ENCODE peak calls at places on chromosomes 13 and 19, in six cellular contexts. V is WTC11, G is A549, T is H1, B is K562, E is HepG2. O is an unnamed sample.

GRCh38 chr13:80361298-80361697 is 20.4 kb upstream of the SPRY2 start:
- DNase-seq in E (no peak), V (no peak), T (no peak), G (no peak), B (no peak), O (no peak)

GRCh38 chr19:49142866-49143335 is 12.3 kb downstream of the HRC start:
- DNase-seq in T (peak), G (peak), B (peak), V (peak), E (no peak), O (peak)

GRCh38 chr13:74026753-74027152 is 107.5 kb downstream of the KLF12 start:
- DNase-seq in E (no peak), V (peak), B (no peak), T (peak), G (no peak), O (peak)

GRCh38 chr13:106403280-106403679 is 132.2 kb downstream of the EFNB2 start:
- DNase-seq in V (no peak), B (no peak), T (no peak), E (no peak), G (no peak), O (no peak)

GRCh38 chr13:27446986-27447583 is 3.3 kb downstream of the MTIF3 start:
- DNase-seq in V (no peak), B (no peak), E (no peak), G (no peak), T (no peak), O (peak)

GRCh38 chr13:98454389-98454881 is 122.5 kb downstream of the STK24 start:
- DNase-seq in T (no peak), E (peak), B (no peak), G (peak), V (no peak), O (peak)

GRCh38 chr19:46613525-46613924 is 11.4 kb downstream of the PTGIR start:
- DNase-seq in G (no peak), V (no peak), B (no peak), T (no peak), E (no peak), O (no peak)

GRCh38 chr19:33641261-33641660 is 19.5 kb downstream of the CHST8 start:
- DNase-seq in V (no peak), G (no peak), E (no peak), T (no peak), B (no peak), O (no peak)

GRCh38 chr13:40271931-40272775 is 394.3 kb downstream of the FOXO1 start:
- DNase-seq in B (no peak), V (no peak), T (no peak), E (no peak), G (peak), O (peak)

GRCh38 chr19:32661318-32661717 is 13.7 kb downstream of the ANKRD27 start:
- DNase-seq in T (no peak), V (no peak), B (no peak), E (peak), G (no peak), O (no peak)

GRCh38 chr13:28865951-28866350 is 45.8 kb downstream of the MTUS2 start:
- DNase-seq in E (no peak), B (no peak), V (no peak), T (no peak), G (no peak), O (no peak)

GRCh38 chr19:34500656-34501120 is 19.1 kb downstream of the WTIP start:
- DNase-seq in V (peak), E (no peak), G (no peak), B (peak), T (no peak), O (no peak)

DNA sequence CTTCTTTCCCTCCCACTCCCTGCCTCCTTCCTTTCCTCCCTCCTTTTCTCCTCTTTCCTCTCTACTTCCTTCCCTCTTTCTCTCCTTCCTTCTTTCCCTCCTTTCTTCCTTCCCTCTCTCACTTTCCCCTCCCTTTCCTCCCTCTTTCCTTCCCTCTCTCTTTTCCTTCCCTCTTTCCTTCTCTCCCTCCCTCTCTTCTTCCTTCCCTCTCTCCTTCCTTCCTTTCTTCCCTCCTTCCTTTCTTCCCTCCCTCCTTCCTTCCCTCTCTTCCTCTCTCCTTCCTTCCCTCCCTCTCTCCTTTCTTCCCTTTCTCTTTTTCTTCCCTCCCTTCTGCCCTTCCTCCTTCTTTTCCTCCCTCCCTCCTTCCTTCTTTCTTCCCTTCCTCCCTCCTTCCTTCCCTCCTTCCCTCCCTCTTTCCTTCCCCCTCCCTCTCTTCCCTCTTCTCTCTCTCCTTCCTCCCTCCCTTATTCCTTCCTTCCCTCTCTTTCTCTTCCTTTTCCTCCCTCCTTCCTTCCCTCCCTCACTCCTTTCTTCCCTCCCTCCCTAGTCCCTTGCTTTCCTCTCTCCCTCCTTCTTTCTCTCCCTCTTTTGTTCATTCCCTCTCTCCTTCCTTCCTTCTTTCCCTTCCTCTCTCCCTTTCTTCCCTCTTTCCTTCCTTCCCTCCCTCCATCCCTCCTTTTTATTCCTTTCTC is 443.9 kb downstream of the ZNF536 start:
- DNase-seq in G (no peak), V (no peak), T (no peak), B (no peak), E (no peak), O (no peak)
- TF ChIP-seq JUN in G (no peak), V (no peak), T (no peak), B (no peak), E (no peak), O (no peak)

GRCh38 chr13:22369090-22369489 is 698.2 kb downstream of the FGF9 start:
- DNase-seq in T (no peak), E (no peak), G (no peak), B (no peak), V (no peak), O (no peak)

GRCh38 chr13:22375151-22375550 is 704.3 kb downstream of the FGF9 start:
- DNase-seq in E (no peak), T (no peak), B (no peak), V (no peak), G (no peak), O (no peak)

GRCh38 chr13:22372261-22372660 is 701.4 kb downstream of the FGF9 start:
- DNase-seq in B (no peak), G (no peak), T (peak), E (no peak), V (no peak), O (no peak)

DNA sequence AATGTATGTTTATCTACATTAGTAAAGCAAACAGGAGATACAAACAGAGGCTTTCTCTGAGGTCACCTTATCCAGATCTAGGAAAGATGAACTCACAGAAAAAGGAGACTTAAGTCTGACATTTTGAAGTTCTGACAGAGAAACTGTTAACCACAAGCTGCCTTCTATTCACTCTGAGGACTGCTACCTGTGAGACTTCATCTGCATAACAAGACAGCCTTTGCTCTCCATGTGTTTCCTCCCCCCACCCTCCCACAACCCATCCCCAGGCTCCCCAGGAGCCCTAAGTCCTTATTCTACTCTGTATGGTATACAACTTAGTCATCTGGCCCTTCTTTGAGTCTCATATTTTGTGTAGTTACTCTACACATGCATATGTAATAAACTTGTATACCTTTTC is 699.0 kb downstream of the FGF9 start:
- DNase-seq in V (peak), T (no peak), E (no peak), B (no peak), G (no peak), O (no peak)
- TF ChIP-seq JUN in V (no peak), T (no peak), E (no peak), B (no peak), G (no peak), O (no peak)

GRCh38 chr19:40751065-40751923 is at the start of gene SNRPA:
- DNase-seq in E (peak), G (peak), T (peak), V (peak), B (peak), O (peak)

GRCh38 chr19:40756502-40757110 is 5.6 kb downstream of the SNRPA start:
- DNase-seq in E (no peak), T (no peak), B (no peak), G (no peak), V (no peak), O (no peak)

GRCh38 chr19:40755248-40755624 is 4.2 kb downstream of the SNRPA start:
- DNase-seq in G (no peak), V (no peak), T (no peak), E (no peak), B (no peak), O (no peak)

GRCh38 chr19:40758491-40758890 is 7.5 kb downstream of the SNRPA start:
- DNase-seq in B (no peak), T (no peak), V (no peak), G (no peak), E (no peak), O (no peak)

GRCh38 chr19:40754611-40755247 is 3.7 kb downstream of the SNRPA start:
- DNase-seq in T (no peak), B (no peak), V (no peak), G (peak), E (peak), O (no peak)
- TF ChIP-seq JUN in T (no peak), B (no peak), V (no peak), G (no peak), E (no peak), O (no peak)

DNA sequence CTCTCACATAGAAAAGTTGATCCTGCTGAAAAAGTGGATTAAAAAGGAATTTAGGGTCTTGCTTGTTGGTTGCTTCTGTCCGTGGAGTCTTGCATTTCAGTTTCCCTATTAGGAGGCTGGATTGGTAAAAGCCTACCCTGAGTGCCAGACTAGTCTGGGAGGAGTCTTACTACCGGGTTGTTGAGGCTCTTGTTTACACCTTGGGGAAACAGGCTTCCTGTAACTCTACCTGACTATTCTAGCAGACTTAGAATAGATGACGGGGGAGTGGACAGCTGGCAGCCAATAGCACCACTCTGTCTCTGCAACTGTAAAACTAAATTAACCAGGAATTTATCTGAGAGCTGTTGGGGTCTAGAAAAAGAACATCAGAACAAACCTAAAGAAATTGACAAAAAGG is 11.3 kb upstream of the MPHOSPH8 start:
- DNase-seq in T (no peak), G (no peak), B (no peak), V (no peak), E (no peak), O (no peak)
- TF ChIP-seq JUN in T (no peak), G (no peak), B (no peak), V (no peak), E (no peak), O (no peak)

GRCh38 chr13:76791290-76791664 is 94.9 kb downstream of the KCTD12 start:
- DNase-seq in B (no peak), T (no peak), G (no peak), V (no peak), E (no peak), O (no peak)
- TF ChIP-seq JUN in B (no peak), T (no peak), G (no peak), V (no peak), E (no peak), O (no peak)

GRCh38 chr13:84903391-84903790 is 895.8 kb downstream of the SLITRK6 start:
- DNase-seq in E (no peak), G (no peak), T (no peak), B (no peak), V (no peak), O (no peak)

DNA sequence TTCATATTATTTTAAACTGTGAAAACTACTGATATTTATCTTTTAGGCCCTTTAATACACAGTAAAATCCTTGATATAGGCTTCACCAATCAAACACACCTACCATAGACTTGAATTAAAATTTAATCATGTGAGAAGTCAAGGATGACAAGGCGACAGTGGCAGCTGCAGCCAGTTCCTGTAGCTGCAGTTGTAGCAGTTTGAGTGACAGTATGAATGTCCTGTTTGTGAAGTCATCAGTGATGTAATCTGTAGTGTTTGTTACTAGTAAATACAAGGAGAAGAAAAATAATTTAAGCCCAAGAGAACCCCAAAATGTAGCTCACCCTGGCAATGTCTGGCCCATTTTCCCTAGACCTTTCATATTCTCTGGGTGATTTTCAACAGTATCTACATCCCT is 897.0 kb downstream of the SLITRK6 start:
- DNase-seq in E (no peak), T (no peak), G (no peak), B (no peak), V (no peak), O (no peak)
- TF ChIP-seq JUN in E (no peak), T (no peak), G (no peak), B (no peak), V (no peak), O (no peak)

DNA sequence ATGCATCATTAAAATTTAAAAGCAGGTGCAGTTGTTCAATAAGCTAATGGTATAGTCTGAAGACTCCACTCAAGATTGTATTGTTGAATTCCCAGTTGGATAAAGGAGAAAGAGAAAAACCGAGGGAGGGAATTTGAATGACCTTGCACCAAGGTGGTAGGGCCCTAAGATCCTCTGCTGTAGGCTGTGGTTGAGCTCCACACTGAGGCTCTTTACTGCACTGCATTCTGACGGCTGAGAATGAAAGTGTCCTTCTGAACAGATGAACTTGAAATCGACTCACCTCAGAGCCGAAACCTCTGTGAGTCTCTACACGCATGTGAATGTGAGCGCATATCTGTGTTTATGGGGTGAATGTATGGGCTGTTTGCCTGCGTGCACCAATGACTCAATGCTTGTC is 388.9 kb upstream of the DACH1 start:
- DNase-seq in V (peak), G (peak), B (no peak), T (peak), E (peak), O (peak)
- TF ChIP-seq JUN in V (no peak), G (no peak), B (no peak), T (no peak), E (no peak), O (no peak)

GRCh38 chr19:29672319-29672932 is 7.2 kb downstream of the PLEKHF1 start:
- DNase-seq in E (no peak), B (no peak), T (no peak), V (no peak), G (no peak), O (no peak)

GRCh38 chr19:29674374-29675119 is 9.3 kb downstream of the PLEKHF1 start:
- DNase-seq in B (no peak), G (no peak), E (no peak), T (no peak), V (no peak), O (no peak)

GRCh38 chr19:29673451-29674371 is 8.4 kb downstream of the PLEKHF1 start:
- DNase-seq in G (no peak), T (no peak), B (no peak), V (no peak), E (no peak), O (no peak)

GRCh38 chr19:29671393-29672076 is 6.3 kb downstream of the PLEKHF1 start:
- DNase-seq in G (peak), T (no peak), E (peak), B (peak), V (no peak), O (peak)

GRCh38 chr19:29672933-29673336 is 7.7 kb downstream of the PLEKHF1 start:
- DNase-seq in T (no peak), E (no peak), V (no peak), G (no peak), B (no peak), O (no peak)
- TF ChIP-seq JUN in T (no peak), E (no peak), V (no peak), G (no peak), B (no peak), O (no peak)

DNA sequence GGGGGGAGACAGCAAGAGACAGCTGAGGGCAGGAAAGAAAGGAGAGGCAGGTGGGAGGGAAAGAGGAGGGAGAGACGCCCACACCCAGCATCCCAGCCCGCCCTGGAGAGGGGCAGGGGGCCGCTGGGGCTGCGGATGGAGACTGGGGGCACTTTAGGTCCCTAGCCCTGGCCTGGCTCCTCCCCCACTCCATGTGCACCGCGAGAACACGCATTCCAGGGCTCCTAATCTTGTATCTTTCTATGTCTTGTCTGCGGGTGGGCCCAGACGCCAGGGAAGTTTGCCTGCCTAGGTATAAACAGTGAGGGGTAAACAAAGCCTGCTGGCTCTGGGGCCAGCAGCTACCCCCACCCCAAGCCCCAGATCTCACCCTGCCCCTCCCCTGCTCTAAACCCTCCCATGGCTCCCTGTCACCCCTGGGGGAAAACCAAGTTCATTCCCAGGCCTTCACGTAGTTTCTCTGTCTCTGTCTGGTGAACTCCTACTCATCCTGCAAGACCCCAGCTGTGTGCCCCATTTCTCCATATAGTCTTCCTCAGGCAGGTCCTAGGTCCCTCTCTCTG is 5.8 kb downstream of the TLE5 start:
- DNase-seq in E (no peak), T (peak), B (no peak), V (no peak), G (peak), O (no peak)
- TF ChIP-seq JUN in E (no peak), T (no peak), B (no peak), V (no peak), G (no peak), O (no peak)